ENCODE peak calls at places on chromosomes 4 and X, in eight cellular contexts. R is fibroblast of lung, A is cardiac muscle cell, F is uterus, L is left ventricle myocardium inferior, C is Peyer's patch, E is brain microvascular endothelial cell, K is BJ. Z is an unnamed sample.

GRCh38 chr4:36394352-36394903 is 113.0 kb downstream of the DTHD1 start:
- DNase-seq in R (no peak), A (no peak), F (no peak), L (no peak), C (no peak), E (no peak), K (no peak), Z (no peak)

GRCh38 chr4:3783691-3784306 is 17.6 kb downstream of the ADRA2C start:
- DNase-seq in R (no peak), A (peak; percentile 52), F (no peak), L (no peak), C (no peak), E (peak; percentile 11), K (no peak), Z (no peak)

GRCh38 chr4:146485968-146486367 is 35.8 kb downstream of the SLC10A7 start:
- DNase-seq in R (no peak), A (no peak), F (no peak), L (no peak), C (no peak), E (no peak), K (no peak), Z (no peak)

GRCh38 chrX:1392376-1393130 is 640 bp upstream of the SLC25A6 start:
- DNase-seq in R (peak; percentile 66), A (peak; percentile 70), F (no peak), L (peak; percentile 69), C (no peak), E (peak; percentile 40), K (no peak), Z (peak; percentile 76)

GRCh38 chrX:134294548-134294947 is 57.6 kb downstream of the CCDC160 start:
- DNase-seq in R (no peak), A (peak; percentile 3), F (no peak), L (no peak), C (no peak), E (no peak), K (no peak), Z (peak; percentile 1)

GRCh38 chrX:16659326-16659725 is 9.4 kb downstream of the S100G start:
- DNase-seq in R (no peak), A (no peak), F (no peak), L (no peak), C (no peak), E (no peak), K (no peak), Z (no peak)

GRCh38 chr4:38254825-38255224 is 294.6 kb downstream of the PTTG2 start:
- DNase-seq in R (no peak), A (no peak), F (no peak), L (no peak), C (no peak), E (no peak), K (no peak), Z (no peak)

GRCh38 chrX:37378830-37379229 is 29.7 kb downstream of the PRRG1 start:
- DNase-seq in R (no peak), A (no peak), F (no peak), L (no peak), C (no peak), E (no peak), K (no peak), Z (peak; percentile 35)

GRCh38 chrX:3230496-3230895 is 116.0 kb downstream of the MXRA5 start:
- DNase-seq in R (peak; percentile 22), A (no peak), F (no peak), L (no peak), C (no peak), E (no peak), K (no peak), Z (no peak)

GRCh38 chrX:3232262-3232950 is 114.0 kb downstream of the MXRA5 start:
- DNase-seq in R (no peak), A (no peak), F (no peak), L (no peak), C (no peak), E (no peak), K (no peak), Z (no peak)

GRCh38 chrX:3231766-3232165 is 114.7 kb downstream of the MXRA5 start:
- DNase-seq in R (peak; percentile 68), A (no peak), F (no peak), L (no peak), C (no peak), E (peak; percentile 2), K (no peak), Z (peak; percentile 3)

GRCh38 chrX:3226087-3226486 is 120.4 kb downstream of the MXRA5 start:
- DNase-seq in R (no peak), A (no peak), F (no peak), L (no peak), C (no peak), E (no peak), K (no peak), Z (no peak)

DNA sequence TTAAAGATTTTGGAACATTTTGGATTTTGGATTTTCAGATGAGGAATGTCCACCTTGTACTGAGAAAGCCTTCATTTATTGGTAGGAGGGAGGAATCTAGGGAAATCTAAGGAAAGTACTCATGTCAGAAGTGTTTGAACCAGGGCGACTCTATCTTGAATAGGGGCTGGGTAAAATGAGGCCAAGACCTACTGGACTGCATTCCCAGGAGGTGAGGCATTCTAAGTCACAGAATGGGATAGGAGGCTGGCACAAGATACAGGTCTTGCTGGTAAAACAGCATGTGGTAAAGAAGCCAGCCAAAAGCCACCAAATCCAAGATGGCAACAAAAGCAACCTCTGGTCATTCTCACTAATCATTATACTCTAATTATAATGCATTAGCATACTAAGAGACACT is 118.9 kb downstream of the MXRA5 start:
- DNase-seq in R (no peak), A (no peak), F (no peak), L (no peak), C (no peak), E (no peak), K (no peak), Z (no peak)
- H3K4me3 ChIP-seq in R (no peak overlapping the region), A (no peak overlapping the region), F (no peak overlapping the region), L (no peak overlapping the region), C (no peak overlapping the region), E (no peak overlapping the region), K (no peak overlapping the region), Z (no peak overlapping the region)

GRCh38 chr4:70954032-70954431 is 39.4 kb upstream of the DCK start:
- DNase-seq in R (peak; percentile 39), A (no peak), F (no peak), L (no peak), C (no peak), E (no peak), K (no peak), Z (peak; percentile 12)

GRCh38 chr4:70945046-70945445 is 42.9 kb downstream of the MOB1B start:
- DNase-seq in R (no peak), A (no peak), F (no peak), L (no peak), C (no peak), E (no peak), K (no peak), Z (no peak)

GRCh38 chr4:70945452-70946055 is 43.4 kb downstream of the MOB1B start:
- DNase-seq in R (peak; percentile 46), A (no peak), F (no peak), L (no peak), C (no peak), E (peak; percentile 18), K (no peak), Z (peak; percentile 32)

GRCh38 chr4:70946944-70947343 is 44.8 kb downstream of the MOB1B start:
- DNase-seq in R (no peak), A (no peak), F (no peak), L (no peak), C (no peak), E (no peak), K (no peak), Z (no peak)

DNA sequence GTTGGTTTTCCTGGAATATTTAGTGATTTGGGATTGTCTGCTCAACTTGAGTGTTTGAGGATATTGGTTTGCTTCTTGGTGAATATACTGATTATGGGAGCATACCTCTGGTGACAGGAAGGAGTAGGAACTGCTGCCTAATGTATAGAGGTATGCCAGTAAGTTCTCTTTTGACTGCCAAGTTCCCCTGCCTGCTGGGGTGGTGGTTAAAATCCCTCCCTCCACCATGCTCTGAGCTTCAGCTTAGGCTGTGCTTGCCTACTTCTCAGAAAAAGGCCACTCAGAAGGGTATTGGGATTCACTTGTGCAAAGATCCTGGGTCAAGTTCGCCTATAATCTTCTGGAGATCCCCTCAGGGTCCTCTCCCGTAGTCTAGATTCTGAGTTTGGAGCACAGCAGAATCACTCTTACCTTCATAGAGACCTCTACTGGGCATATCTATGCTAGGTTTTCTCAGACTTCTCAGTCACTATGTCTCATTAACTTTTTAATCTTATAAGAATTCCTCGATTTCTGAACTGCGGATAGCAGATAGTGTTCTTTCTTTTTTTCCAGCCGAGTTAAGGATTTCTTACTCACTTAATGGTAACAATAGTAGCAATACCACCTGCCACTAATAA is 44.7 kb upstream of the DCK start:
- DNase-seq in R (no peak), A (no peak), F (no peak), L (no peak), C (no peak), E (no peak), K (no peak), Z (no peak)
- TF ChIP-seq CTCF in R (no peak), A (no peak), F (no peak), L (no peak), C (no peak), E (no peak), K (no peak), Z (no peak)

DNA sequence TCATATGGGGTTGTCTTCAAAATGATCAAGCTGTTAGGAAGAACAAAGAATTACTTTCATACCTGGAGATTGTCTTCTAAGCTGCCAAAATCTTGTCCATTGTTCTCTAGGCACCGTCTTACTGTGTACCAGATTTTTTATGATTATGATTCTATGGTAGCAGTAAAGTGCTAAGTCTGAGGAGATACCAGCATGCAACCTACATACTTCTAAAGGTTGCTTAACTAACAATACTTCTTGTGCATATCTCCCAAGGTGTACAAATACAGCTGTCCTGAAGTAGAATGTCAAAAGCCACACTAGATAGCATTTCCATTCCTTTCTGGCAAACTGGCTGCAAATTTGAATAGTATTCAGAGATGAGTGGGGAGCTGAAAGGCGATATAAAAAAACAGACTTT is 62.6 kb upstream of the FBXW7 start:
- DNase-seq in R (no peak), A (no peak), F (no peak), L (no peak), C (no peak), E (no peak), K (no peak), Z (no peak)
- H3K4me3 ChIP-seq in R (no peak overlapping the region), A (no peak overlapping the region), F (no peak overlapping the region), L (no peak overlapping the region), C (no peak overlapping the region), E (no peak overlapping the region), K (no peak overlapping the region), Z (no peak overlapping the region)

GRCh38 chrX:107627792-107628661 is at the start of gene PRPS1:
- DNase-seq in R (peak; percentile 96), A (peak; percentile 99), F (peak; percentile 87), L (peak; percentile 89), C (peak; percentile 90), E (peak; percentile 90), K (peak; percentile 77), Z (peak; percentile 93)

GRCh38 chrX:107626481-107626880 is 1.8 kb upstream of the PRPS1 start:
- DNase-seq in R (no peak), A (no peak), F (no peak), L (no peak), C (no peak), E (no peak), K (no peak), Z (no peak)

GRCh38 chrX:107628662-107629532 is 587 bp downstream of the PRPS1 start:
- DNase-seq in R (peak; percentile 33), A (peak; percentile 64), F (peak; percentile 29), L (peak; percentile 13), C (peak; percentile 51), E (peak; percentile 17), K (no peak), Z (peak; percentile 33)

GRCh38 chrX:107625776-107626175 is 2.5 kb upstream of the PRPS1 start:
- DNase-seq in R (no peak), A (no peak), F (no peak), L (no peak), C (no peak), E (no peak), K (no peak), Z (no peak)

DNA sequence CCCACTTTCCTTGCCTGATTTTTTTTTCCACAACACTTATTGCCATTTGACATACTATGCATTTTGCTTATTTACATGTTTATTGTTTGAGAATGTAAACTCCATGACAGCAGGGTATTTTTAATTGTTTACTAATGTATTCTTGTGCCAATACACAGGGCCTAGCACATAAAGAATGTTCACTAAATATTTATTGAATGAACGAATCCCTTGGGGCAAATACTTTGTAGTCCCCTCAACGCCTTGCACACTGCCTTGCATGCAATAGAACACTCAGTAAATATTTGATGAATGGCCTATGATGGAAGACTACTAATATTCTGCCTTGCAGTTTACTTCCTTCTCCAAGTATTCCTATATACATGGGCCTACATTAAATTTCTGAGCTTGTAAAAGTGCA is 1.4 kb upstream of the PRPS1 start:
- DNase-seq in R (no peak), A (no peak), F (no peak), L (no peak), C (no peak), E (no peak), K (no peak), Z (no peak)
- TF ChIP-seq CTCF in R (no peak), A (no peak), F (no peak), L (no peak), C (no peak), E (no peak), K (no peak), Z (no peak)